ENCODE peak calls at places on chromosomes 5 and 9, in five cellular contexts. One of them, this sample, is unnamed.

GRCh38 chr9:117681827-117682226 is 22.4 kb upstream of the TLR4 start:
- DNase-seq in GM23338: no peak
- DNase-seq in CD4-positive, alpha-beta memory T cell: no peak
- DNase-seq in CD4-positive, CD25-positive, alpha-beta regulatory T cell: no peak
- DNase-seq in CD8-positive, alpha-beta T cell: no peak
- DNase-seq in this sample: no peak

GRCh38 chr9:100478192-100478591 is 5.2 kb downstream of the TMEFF1 start:
- DNase-seq in GM23338: no peak
- DNase-seq in CD4-positive, alpha-beta memory T cell: no peak
- DNase-seq in CD4-positive, CD25-positive, alpha-beta regulatory T cell: no peak
- DNase-seq in CD8-positive, alpha-beta T cell: no peak
- DNase-seq in this sample: no peak

GRCh38 chr5:149860801-149861322 is 83.7 kb downstream of the PDE6A start:
- DNase-seq in GM23338: peak
- DNase-seq in CD4-positive, alpha-beta memory T cell: peak
- DNase-seq in CD4-positive, CD25-positive, alpha-beta regulatory T cell: peak
- DNase-seq in CD8-positive, alpha-beta T cell: peak
- DNase-seq in this sample: no peak

GRCh38 chr9:92350129-92350739 is 24.5 kb downstream of the CENPP start:
- DNase-seq in GM23338: no peak
- DNase-seq in CD4-positive, alpha-beta memory T cell: no peak
- DNase-seq in CD4-positive, CD25-positive, alpha-beta regulatory T cell: no peak
- DNase-seq in CD8-positive, alpha-beta T cell: no peak
- DNase-seq in this sample: no peak

GRCh38 chr5:178057839-178058238 is 55.5 kb upstream of the N4BP3 start:
- DNase-seq in GM23338: no peak
- DNase-seq in CD4-positive, alpha-beta memory T cell: no peak
- DNase-seq in CD4-positive, CD25-positive, alpha-beta regulatory T cell: no peak
- DNase-seq in CD8-positive, alpha-beta T cell: no peak
- DNase-seq in this sample: no peak

GRCh38 chr9:113299800-113300292 is 3.3 kb downstream of the RNF183 start:
- DNase-seq in GM23338: no peak
- DNase-seq in CD4-positive, alpha-beta memory T cell: no peak
- DNase-seq in CD4-positive, CD25-positive, alpha-beta regulatory T cell: no peak
- DNase-seq in CD8-positive, alpha-beta T cell: no peak
- DNase-seq in this sample: no peak

GRCh38 chr5:55540024-55540423 is 5.3 kb upstream of the PLPP1 start:
- DNase-seq in GM23338: no peak
- DNase-seq in CD4-positive, alpha-beta memory T cell: no peak
- DNase-seq in CD4-positive, CD25-positive, alpha-beta regulatory T cell: no peak
- DNase-seq in CD8-positive, alpha-beta T cell: no peak
- DNase-seq in this sample: no peak

GRCh38 chr5:33761139-33761538 is 130.7 kb downstream of the ADAMTS12 start:
- DNase-seq in GM23338: peak
- DNase-seq in CD4-positive, alpha-beta memory T cell: no peak
- DNase-seq in CD4-positive, CD25-positive, alpha-beta regulatory T cell: no peak
- DNase-seq in CD8-positive, alpha-beta T cell: no peak
- DNase-seq in this sample: no peak

GRCh38 chr9:21961569-21961968 is 32.6 kb downstream of the CDKN2A start:
- DNase-seq in GM23338: no peak
- DNase-seq in CD4-positive, alpha-beta memory T cell: no peak
- DNase-seq in CD4-positive, CD25-positive, alpha-beta regulatory T cell: no peak
- DNase-seq in CD8-positive, alpha-beta T cell: no peak
- DNase-seq in this sample: no peak

GRCh38 chr9:16192403-16193017 is 639.7 kb downstream of the CCDC171 start:
- DNase-seq in GM23338: no peak
- DNase-seq in CD4-positive, alpha-beta memory T cell: no peak
- DNase-seq in CD4-positive, CD25-positive, alpha-beta regulatory T cell: no peak
- DNase-seq in CD8-positive, alpha-beta T cell: no peak
- DNase-seq in this sample: no peak

GRCh38 chr9:101705135-101705661 is 33.2 kb downstream of the GRIN3A start:
- DNase-seq in GM23338: peak
- DNase-seq in CD4-positive, alpha-beta memory T cell: peak
- DNase-seq in CD4-positive, CD25-positive, alpha-beta regulatory T cell: peak
- DNase-seq in CD8-positive, alpha-beta T cell: peak
- DNase-seq in this sample: no peak

GRCh38 chr5:92337772-92338234 is 954.7 kb upstream of the ARRDC3 start:
- DNase-seq in GM23338: no peak
- DNase-seq in CD4-positive, alpha-beta memory T cell: no peak
- DNase-seq in CD4-positive, CD25-positive, alpha-beta regulatory T cell: no peak
- DNase-seq in CD8-positive, alpha-beta T cell: no peak
- DNase-seq in this sample: no peak

GRCh38 chr5:140882591-140882899 is 621 bp downstream of the PCDHA13 start:
- DNase-seq in GM23338: peak
- DNase-seq in CD4-positive, alpha-beta memory T cell: no peak
- DNase-seq in CD4-positive, CD25-positive, alpha-beta regulatory T cell: no peak
- DNase-seq in CD8-positive, alpha-beta T cell: no peak
- DNase-seq in this sample: peak

GRCh38 chr5:139141841-139142240 is 56.3 kb downstream of the SIL1 start:
- DNase-seq in GM23338: no peak
- DNase-seq in CD4-positive, alpha-beta memory T cell: no peak
- DNase-seq in CD4-positive, CD25-positive, alpha-beta regulatory T cell: no peak
- DNase-seq in CD8-positive, alpha-beta T cell: no peak
- DNase-seq in this sample: no peak

GRCh38 chr9:108696156-108696555 is 159.6 kb downstream of the ACTL7B start:
- DNase-seq in GM23338: no peak
- DNase-seq in CD4-positive, alpha-beta memory T cell: no peak
- DNase-seq in CD4-positive, CD25-positive, alpha-beta regulatory T cell: no peak
- DNase-seq in CD8-positive, alpha-beta T cell: no peak
- DNase-seq in this sample: no peak

GRCh38 chr9:108003551-108003950 is 514.0 kb upstream of the KLF4 start:
- DNase-seq in GM23338: no peak
- DNase-seq in CD4-positive, alpha-beta memory T cell: no peak
- DNase-seq in CD4-positive, CD25-positive, alpha-beta regulatory T cell: no peak
- DNase-seq in CD8-positive, alpha-beta T cell: no peak
- DNase-seq in this sample: no peak

GRCh38 chr9:109248133-109248581 is 72.7 kb downstream of the EPB41L4B start:
- DNase-seq in GM23338: no peak
- DNase-seq in CD4-positive, alpha-beta memory T cell: no peak
- DNase-seq in CD4-positive, CD25-positive, alpha-beta regulatory T cell: no peak
- DNase-seq in CD8-positive, alpha-beta T cell: no peak
- DNase-seq in this sample: no peak

GRCh38 chr9:2622361-2623045 is 916 bp downstream of the VLDLR start:
- DNase-seq in GM23338: peak
- DNase-seq in CD4-positive, alpha-beta memory T cell: peak
- DNase-seq in CD4-positive, CD25-positive, alpha-beta regulatory T cell: peak
- DNase-seq in CD8-positive, alpha-beta T cell: no peak
- DNase-seq in this sample: peak
- H3K4me3 ChIP-seq in GM23338: peak
- H3K4me3 ChIP-seq in CD4-positive, alpha-beta memory T cell: peak
- H3K4me3 ChIP-seq in CD4-positive, CD25-positive, alpha-beta regulatory T cell: no peak
- H3K4me3 ChIP-seq in CD8-positive, alpha-beta T cell: peak
- H3K4me3 ChIP-seq in this sample: peak

DNA sequence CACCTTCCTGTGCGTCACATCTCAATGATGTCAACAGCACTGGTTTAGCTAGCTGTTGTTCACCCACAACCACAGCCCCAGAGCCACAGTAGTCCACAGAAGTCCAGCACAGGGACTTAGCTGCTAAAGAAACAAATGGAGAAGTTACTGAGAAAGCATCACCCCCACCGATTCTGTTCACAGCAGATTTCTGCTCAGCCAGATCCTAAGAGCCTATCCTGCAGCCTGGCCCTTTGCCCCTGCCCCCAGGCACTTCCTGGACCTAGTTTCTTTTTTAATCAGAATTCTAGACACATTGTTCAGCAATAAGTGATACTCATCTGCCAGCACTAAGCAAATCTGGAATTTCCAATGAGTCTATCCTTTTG is 7.4 kb downstream of the B4GALT1 start:
- DNase-seq in GM23338: no peak
- DNase-seq in CD4-positive, alpha-beta memory T cell: peak
- DNase-seq in CD4-positive, CD25-positive, alpha-beta regulatory T cell: peak
- DNase-seq in CD8-positive, alpha-beta T cell: peak
- DNase-seq in this sample: no peak
- H3K4me3 ChIP-seq in GM23338: no peak
- H3K4me3 ChIP-seq in CD4-positive, alpha-beta memory T cell: peak
- H3K4me3 ChIP-seq in CD4-positive, CD25-positive, alpha-beta regulatory T cell: peak
- H3K4me3 ChIP-seq in CD8-positive, alpha-beta T cell: peak
- H3K4me3 ChIP-seq in this sample: no peak

GRCh38 chr5:40385544-40385943 is 294.2 kb upstream of the PTGER4 start:
- DNase-seq in GM23338: no peak
- DNase-seq in CD4-positive, alpha-beta memory T cell: no peak
- DNase-seq in CD4-positive, CD25-positive, alpha-beta regulatory T cell: no peak
- DNase-seq in CD8-positive, alpha-beta T cell: no peak
- DNase-seq in this sample: no peak
- H3K4me3 ChIP-seq in GM23338: no peak
- H3K4me3 ChIP-seq in CD4-positive, alpha-beta memory T cell: no peak
- H3K4me3 ChIP-seq in CD4-positive, CD25-positive, alpha-beta regulatory T cell: no peak
- H3K4me3 ChIP-seq in CD8-positive, alpha-beta T cell: no peak
- H3K4me3 ChIP-seq in this sample: no peak

GRCh38 chr5:43572357-43572756 is 15.5 kb upstream of the PAIP1 start:
- DNase-seq in GM23338: no peak
- DNase-seq in CD4-positive, alpha-beta memory T cell: no peak
- DNase-seq in CD4-positive, CD25-positive, alpha-beta regulatory T cell: no peak
- DNase-seq in CD8-positive, alpha-beta T cell: no peak
- DNase-seq in this sample: no peak
- H3K4me3 ChIP-seq in GM23338: no peak
- H3K4me3 ChIP-seq in CD4-positive, alpha-beta memory T cell: no peak
- H3K4me3 ChIP-seq in CD4-positive, CD25-positive, alpha-beta regulatory T cell: no peak
- H3K4me3 ChIP-seq in CD8-positive, alpha-beta T cell: no peak
- H3K4me3 ChIP-seq in this sample: no peak

This sample was measured in Jurkat, Clone E6-1.